ENCODE peak calls at places on chromosome 17, in four cellular contexts. Q is GM23248; L is stimulated activated CD4-positive, alpha-beta T cell treated with anti-CD3 and anti-CD28 coated beads, Interleukin-2, amount 100 ng/mL, for 24 hours; D is mesenchymal stem cell. Y is an unnamed sample.

GRCh38 chr17:83004791-83005380 is 74.5 kb upstream of the METRNL start:
- DNase-seq in Q (no peak), L (no peak), D (no peak), Y (no peak)

GRCh38 chr17:45648642-45649041 is 135.5 kb upstream of the CRHR1 start:
- DNase-seq in Q (no peak), L (no peak), D (no peak), Y (no peak)

GRCh38 chr17:29155235-29155965 is 24.8 kb downstream of the MYO18A start:
- DNase-seq in Q (peak; percentile 80), L (peak; percentile 67), D (peak; percentile 62), Y (peak; percentile 27)

GRCh38 chr17:64348666-64349065 is 42.0 kb downstream of the PECAM1 start:
- DNase-seq in Q (no peak), L (no peak), D (no peak), Y (no peak)

GRCh38 chr17:38693700-38694329 is 11.3 kb upstream of the MLLT6 start:
- DNase-seq in Q (peak; percentile 53), L (no peak), D (peak; percentile 17), Y (no peak)

GRCh38 chr17:78839762-78840529 is 668 bp downstream of the USP36 start:
- DNase-seq in Q (peak; percentile 83), L (peak; percentile 54), D (peak; percentile 84), Y (peak; percentile 40)

GRCh38 chr17:66087073-66087472 is 104.9 kb downstream of the CEP112 start:
- DNase-seq in Q (peak; percentile 52), L (no peak), D (no peak), Y (no peak)

GRCh38 chr17:10772425-10773380 is 31.2 kb downstream of the TMEM238L start:
- DNase-seq in Q (no peak), L (peak; percentile 52), D (no peak), Y (no peak)

GRCh38 chr17:40301315-40301714 is 7.7 kb upstream of the RARA start:
- DNase-seq in Q (no peak), L (no peak), D (no peak), Y (no peak)